ENCODE peak calls at places on chromosome 3, in five cellular contexts. G, Y, W, J and I are unnamed samples.

GRCh38 chr3:31165399-31165860 is 271.0 kb upstream of the GADL1 start:
- DNase-seq in G (no peak), Y (no peak), W (no peak), J (no peak), I (no peak)

GRCh38 chr3:45682311-45682710 is 6.9 kb upstream of the SACM1L start:
- DNase-seq in G (no peak), Y (no peak), W (no peak), J (no peak), I (no peak)

GRCh38 chr3:71217640-71218222 is 365.8 kb downstream of the FOXP1 start:
- DNase-seq in G (no peak), Y (no peak), W (no peak), J (no peak), I (no peak)

GRCh38 chr3:60855250-60855649 is 396.0 kb downstream of the FHIT start:
- DNase-seq in G (no peak), Y (no peak), W (no peak), J (no peak), I (no peak)

GRCh38 chr3:12833226-12834161 is 7.9 kb downstream of the RPL32 start:
- DNase-seq in G (no peak), Y (no peak), W (no peak), J (no peak), I (no peak)

GRCh38 chr3:45473841-45474240 is 85.5 kb downstream of the LARS2 start:
- DNase-seq in G (no peak), Y (no peak), W (peak), J (no peak), I (no peak)

GRCh38 chr3:108346301-108346989 is 50.1 kb downstream of the HHLA2 start:
- DNase-seq in G (no peak), Y (no peak), W (no peak), J (no peak), I (no peak)

GRCh38 chr3:159616234-159616825 is 372.3 kb upstream of the IL12A start:
- DNase-seq in G (no peak), Y (peak), W (no peak), J (no peak), I (peak)

GRCh38 chr3:45994661-45995369 is 809 bp downstream of the FYCO1 start:
- DNase-seq in G (peak), Y (no peak), W (peak), J (no peak), I (peak)

GRCh38 chr3:169825316-169825715 is 12.6 kb upstream of the LRRC34 start:
- DNase-seq in G (no peak), Y (no peak), W (no peak), J (no peak), I (no peak)

GRCh38 chr3:107679911-107680310 is 157.1 kb downstream of the BBX start:
- DNase-seq in G (no peak), Y (no peak), W (no peak), J (no peak), I (no peak)

GRCh38 chr3:73656241-73656890 is 31.6 kb upstream of the PDZRN3 start:
- DNase-seq in G (no peak), Y (no peak), W (no peak), J (no peak), I (no peak)

GRCh38 chr3:14947105-14947885 is at the start of gene NR2C2:
- DNase-seq in G (peak), Y (peak), W (peak), J (peak), I (peak)

GRCh38 chr3:83938491-83938890 is 1020.3 kb upstream of the CADM2 start:
- DNase-seq in G (no peak), Y (no peak), W (no peak), J (no peak), I (no peak)

GRCh38 chr3:187913617-187914033 is 168.4 kb upstream of the BCL6 start:
- DNase-seq in G (no peak), Y (no peak), W (no peak), J (no peak), I (peak)

GRCh38 chr3:123695731-123696640 is 111.1 kb upstream of the HACD2 start:
- DNase-seq in G (no peak), Y (no peak), W (no peak), J (no peak), I (no peak)

GRCh38 chr3:169771651-169772529 is 1.3 kb upstream of the MYNN start:
- DNase-seq in G (no peak), Y (peak), W (peak), J (no peak), I (peak)

GRCh38 chr3:5194801-5195509 is 7.4 kb downstream of the EDEM1 start:
- DNase-seq in G (no peak), Y (no peak), W (peak), J (no peak), I (no peak)

GRCh38 chr3:168272343-168272984 is 176.7 kb upstream of the GOLIM4 start:
- DNase-seq in G (no peak), Y (no peak), W (no peak), J (no peak), I (no peak)

GRCh38 chr3:99498544-99499234 is 139.7 kb upstream of the COL8A1 start:
- DNase-seq in G (no peak), Y (no peak), W (no peak), J (no peak), I (no peak)

GRCh38 chr3:47611577-47611976 is 32.9 kb upstream of the CSPG5 start:
- DNase-seq in G (no peak), Y (no peak), W (no peak), J (no peak), I (no peak)

GRCh38 chr3:58383904-58384303 is 49.7 kb downstream of the PDHB start:
- DNase-seq in G (no peak), Y (no peak), W (no peak), J (no peak), I (no peak)

GRCh38 chr3:37492468-37492867 is 318.1 kb upstream of the LRRFIP2 start:
- DNase-seq in G (no peak), Y (no peak), W (no peak), J (no peak), I (no peak)

GRCh38 chr3:131231710-131232348 is 149.7 kb upstream of the NUDT16 start:
- DNase-seq in G (no peak), Y (no peak), W (no peak), J (no peak), I (no peak)

GRCh38 chr3:79341961-79342360 is 425.8 kb downstream of the ROBO1 start:
- DNase-seq in G (no peak), Y (no peak), W (no peak), J (no peak), I (no peak)

GRCh38 chr3:7309707-7310106 is 448.8 kb downstream of the GRM7 start:
- DNase-seq in G (no peak), Y (no peak), W (peak), J (no peak), I (peak)

GRCh38 chr3:119543147-119543546 is 16.3 kb downstream of the CD80 start:
- DNase-seq in G (no peak), Y (no peak), W (no peak), J (no peak), I (no peak)
- TF ChIP-seq POLR2AphosphoS5 in G (no peak), Y (no peak), W (no peak), J (no peak), I (no peak)

GRCh38 chr3:141623732-141624131 is 114.4 kb upstream of the RNF7 start:
- DNase-seq in G (no peak), Y (no peak), W (no peak), J (no peak), I (no peak)

GRCh38 chr3:141618103-141618502 is 120.0 kb upstream of the RNF7 start:
- DNase-seq in G (no peak), Y (no peak), W (no peak), J (no peak), I (no peak)

GRCh38 chr3:141618511-141618910 is 119.6 kb upstream of the RNF7 start:
- DNase-seq in G (no peak), Y (no peak), W (no peak), J (no peak), I (no peak)

GRCh38 chr3:141618938-141619337 is 119.2 kb upstream of the RNF7 start:
- DNase-seq in G (no peak), Y (no peak), W (no peak), J (no peak), I (no peak)

DNA sequence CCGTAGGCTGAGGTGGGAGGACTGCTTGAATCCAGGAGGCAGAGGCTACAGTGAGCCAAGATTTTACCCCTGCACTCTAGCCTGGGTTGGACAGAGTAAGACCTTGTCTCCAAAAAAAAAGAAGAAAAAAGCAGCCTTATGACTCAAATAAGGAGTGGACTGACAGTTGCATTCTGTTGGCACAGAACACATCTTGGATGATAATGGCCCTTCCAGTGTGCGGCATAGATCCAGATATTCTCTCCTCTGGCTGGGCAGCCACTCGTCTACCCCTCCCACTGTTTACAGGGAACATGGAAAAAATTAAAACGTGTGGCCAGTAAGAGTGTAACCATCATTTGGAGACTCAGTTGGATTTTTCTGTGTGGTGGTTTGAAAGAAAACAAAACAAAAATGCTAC is 118.6 kb upstream of the RNF7 start:
- DNase-seq in G (no peak), Y (no peak), W (no peak), J (no peak), I (no peak)
- TF ChIP-seq POLR2AphosphoS5 in G (no peak), Y (no peak), W (no peak), J (no peak), I (no peak)

GRCh38 chr3:137204409-137204808 is 246.6 kb downstream of the IL20RB start:
- DNase-seq in G (no peak), Y (no peak), W (no peak), J (no peak), I (no peak)
- TF ChIP-seq POLR2AphosphoS5 in G (no peak), Y (peak), W (no peak), J (no peak), I (no peak)

GRCh38 chr3:103685940-103686339 is 1251.1 kb downstream of the ZPLD1 start:
- DNase-seq in G (no peak), Y (no peak), W (no peak), J (no peak), I (no peak)
- TF ChIP-seq POLR2AphosphoS5 in G (no peak), Y (no peak), W (no peak), J (no peak), I (no peak)

DNA sequence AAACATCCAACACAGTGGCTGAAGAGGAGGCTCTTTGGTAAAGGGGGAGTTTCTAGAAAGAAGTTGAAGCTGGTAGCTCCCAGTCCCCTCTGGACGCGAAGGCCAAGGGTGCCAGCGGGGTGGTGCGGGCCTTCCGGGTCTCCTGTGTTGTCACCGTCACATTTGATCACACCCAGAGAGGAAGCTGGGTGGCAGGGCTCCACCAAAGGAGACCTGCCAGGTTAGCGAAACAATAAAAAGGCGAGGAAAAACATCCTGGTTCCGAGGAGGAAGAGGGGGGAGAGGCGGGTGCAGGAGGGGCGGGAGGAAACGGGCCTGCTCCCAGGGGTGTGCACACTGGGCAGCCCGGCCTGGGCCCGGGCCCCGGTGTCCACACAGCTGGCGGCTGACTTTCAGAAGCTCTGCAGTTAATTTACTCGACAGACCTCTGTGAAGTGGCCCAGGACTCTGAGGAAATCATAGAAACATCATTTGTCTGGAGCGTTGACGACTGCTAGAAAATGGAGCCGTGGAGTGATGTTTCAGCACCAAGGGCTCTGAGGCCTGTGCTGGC is 12.1 kb downstream of the HEG1 start:
- DNase-seq in G (no peak), Y (peak), W (peak), J (no peak), I (peak)
- TF ChIP-seq POLR2AphosphoS5 in G (no peak), Y (peak), W (no peak), J (no peak), I (no peak)

GRCh38 chr3:40309925-40310635 is 573 bp downstream of the EIF1B start:
- DNase-seq in G (peak), Y (peak), W (peak), J (peak), I (peak)
- TF ChIP-seq POLR2AphosphoS5 in G (peak), Y (no peak), W (no peak), J (no peak), I (no peak)

GRCh38 chr3:190064112-190064511 is 56.6 kb downstream of the P3H2 start:
- DNase-seq in G (no peak), Y (peak), W (no peak), J (no peak), I (peak)
- TF ChIP-seq POLR2AphosphoS5 in G (no peak), Y (peak), W (no peak), J (no peak), I (peak)

GRCh38 chr3:186236357-186237020 is 125.5 kb downstream of the DGKG start:
- DNase-seq in G (no peak), Y (no peak), W (no peak), J (no peak), I (no peak)

GRCh38 chr3:186237915-186238314 is 124.1 kb downstream of the DGKG start:
- DNase-seq in G (no peak), Y (no peak), W (no peak), J (no peak), I (no peak)

GRCh38 chr3:186247821-186248814 is 113.9 kb downstream of the DGKG start:
- DNase-seq in G (no peak), Y (no peak), W (no peak), J (no peak), I (no peak)

GRCh38 chr3:186239321-186239720 is 122.7 kb downstream of the DGKG start:
- DNase-seq in G (no peak), Y (peak), W (no peak), J (no peak), I (no peak)

GRCh38 chr3:186241910-186242821 is 119.9 kb downstream of the DGKG start:
- DNase-seq in G (peak), Y (peak), W (peak), J (peak), I (peak)
- TF ChIP-seq POLR2AphosphoS5 in G (no peak), Y (peak), W (no peak), J (no peak), I (no peak)

DNA sequence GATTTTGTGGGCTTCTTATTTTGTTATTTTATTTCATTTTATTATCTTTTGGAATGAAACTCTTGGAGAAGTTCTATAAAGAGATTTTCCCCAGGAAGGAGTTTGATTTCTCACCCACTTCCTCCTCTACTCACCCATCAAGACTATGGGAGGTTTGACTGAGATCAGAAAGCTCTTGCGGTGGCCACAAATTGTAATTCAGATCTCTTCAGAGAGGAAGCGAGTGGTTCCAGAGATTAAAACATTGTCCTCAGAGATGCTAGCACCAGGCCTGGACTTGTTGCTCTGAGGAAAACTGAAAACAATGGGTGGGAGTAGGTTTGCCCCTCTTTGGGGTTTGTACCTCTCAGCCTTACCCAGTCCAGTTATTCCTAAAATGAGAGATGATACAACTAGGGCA is 8.1 kb upstream of the MUC13 start:
- DNase-seq in G (no peak), Y (no peak), W (no peak), J (no peak), I (no peak)
- TF ChIP-seq POLR2AphosphoS5 in G (no peak), Y (no peak), W (no peak), J (no peak), I (no peak)

GRCh38 chr3:114650808-114651207 is 357.0 kb downstream of the TIGIT start:
- DNase-seq in G (no peak), Y (no peak), W (no peak), J (no peak), I (no peak)

GRCh38 chr3:114645392-114645791 is 351.6 kb downstream of the TIGIT start:
- DNase-seq in G (no peak), Y (no peak), W (no peak), J (no peak), I (no peak)

GRCh38 chr3:114651555-114651954 is 357.7 kb downstream of the TIGIT start:
- DNase-seq in G (no peak), Y (no peak), W (no peak), J (no peak), I (no peak)

GRCh38 chr3:114646521-114646920 is 352.7 kb downstream of the TIGIT start:
- DNase-seq in G (no peak), Y (no peak), W (no peak), J (no peak), I (no peak)

GRCh38 chr3:114649331-114649730 is 355.5 kb downstream of the TIGIT start:
- DNase-seq in G (no peak), Y (no peak), W (no peak), J (no peak), I (no peak)
- TF ChIP-seq POLR2AphosphoS5 in G (no peak), Y (no peak), W (no peak), J (no peak), I (no peak)